ENCODE peak calls at places on chromosomes 4 and X, in four cellular contexts. L is HepG2, U is GM23338, F is K562. T is an unnamed sample. For H4K20me1, the result is how much of the 10 kb centered on the place peaks cover.

GRCh38 chr4:152591876-152592275 is 56.0 kb upstream of the FBXW7 start:
- DNase-seq in L (no peak), U (no peak), F (no peak), T (no peak)

GRCh38 chr4:186304216-186304615 is 38.2 kb downstream of the F11 start:
- DNase-seq in L (no peak), U (no peak), F (no peak), T (no peak)

GRCh38 chr4:34170941-34171340 is 2073.4 kb downstream of the ARAP2 start:
- DNase-seq in L (no peak), U (no peak), F (no peak), T (no peak)

GRCh38 chrX:18543738-18544137 is 118.3 kb downstream of the CDKL5 start:
- DNase-seq in L (no peak), U (no peak), F (no peak), T (no peak)

GRCh38 chr4:10567766-10568165 is 110.5 kb upstream of the ZNF518B start:
- DNase-seq in L (no peak), U (peak), F (no peak), T (no peak)

GRCh38 chrX:39721570-39722279 is 376.0 kb downstream of the BCOR start:
- DNase-seq in L (no peak), U (no peak), F (no peak), T (no peak)

GRCh38 chr4:621296-622070 is 3.9 kb upstream of the PDE6B start:
- DNase-seq in L (no peak), U (no peak), F (no peak), T (no peak)

GRCh38 chrX:11341274-11342256 is 48.4 kb downstream of the AMELX start:
- DNase-seq in L (no peak), U (no peak), F (peak), T (no peak)

GRCh38 chrX:134006484-134007161 is 21.2 kb upstream of the GPC3 start:
- DNase-seq in L (peak), U (no peak), F (no peak), T (no peak)

GRCh38 chrX:45768666-45769065 is 568.0 kb upstream of the DIPK2B start:
- DNase-seq in L (no peak), U (no peak), F (no peak), T (no peak)

GRCh38 chr4:140579278-140579677 is 10.5 kb upstream of the UCP1 start:
- DNase-seq in L (no peak), U (peak), F (no peak), T (no peak)

GRCh38 chrX:22300130-22300529 is 27.4 kb downstream of the CBLL2 start:
- DNase-seq in L (no peak), U (no peak), F (no peak), T (peak)

GRCh38 chr4:159298502-159298901 is 195.6 kb downstream of the RAPGEF2 start:
- DNase-seq in L (no peak), U (no peak), F (no peak), T (no peak)

GRCh38 chr4:129403848-129404247 is 307.9 kb downstream of the C4orf33 start:
- DNase-seq in L (no peak), U (no peak), F (no peak), T (no peak)

GRCh38 chrX:97057349-97057909 is 173.7 kb downstream of the RPA4 start:
- DNase-seq in L (no peak), U (no peak), F (no peak), T (no peak)

GRCh38 chrX:13666836-13667235 is 13.9 kb downstream of the TCEANC start:
- DNase-seq in L (no peak), U (no peak), F (no peak), T (no peak)

GRCh38 chr4:51868449-51868847 is 25.5 kb downstream of the DCUN1D4 start:
- DNase-seq in L (no peak), U (no peak), F (no peak), T (no peak)

GRCh38 chr4:75940692-75941253 is at the start of gene NAAA:
- DNase-seq in L (peak), U (peak), F (peak), T (peak)

GRCh38 chr4:1490011-1490905 is 84.0 kb upstream of the NKX1-1 start:
- DNase-seq in L (no peak), U (no peak), F (no peak), T (no peak)

GRCh38 chr4:159069922-159070321 is 33.0 kb upstream of the RAPGEF2 start:
- DNase-seq in L (no peak), U (no peak), F (no peak), T (no peak)

GRCh38 chrX:11355259-11355909 is 62.2 kb downstream of the AMELX start:
- DNase-seq in L (no peak), U (no peak), F (no peak), T (no peak)

GRCh38 chrX:81259714-81260395 is 58.0 kb downstream of the SH3BGRL start:
- DNase-seq in L (no peak), U (no peak), F (no peak), T (no peak)
- H4K20me1 ChIP-seq in L (under half), U (under half), F (under half), T (under half)

GRCh38 chr4:155523358-155523757 is 143.3 kb upstream of the GUCY1A1 start:
- DNase-seq in L (no peak), U (no peak), F (no peak), T (no peak)
- TF ChIP-seq POLR2AphosphoS5 in L (no peak), U (no peak), F (no peak), T (no peak)

DNA sequence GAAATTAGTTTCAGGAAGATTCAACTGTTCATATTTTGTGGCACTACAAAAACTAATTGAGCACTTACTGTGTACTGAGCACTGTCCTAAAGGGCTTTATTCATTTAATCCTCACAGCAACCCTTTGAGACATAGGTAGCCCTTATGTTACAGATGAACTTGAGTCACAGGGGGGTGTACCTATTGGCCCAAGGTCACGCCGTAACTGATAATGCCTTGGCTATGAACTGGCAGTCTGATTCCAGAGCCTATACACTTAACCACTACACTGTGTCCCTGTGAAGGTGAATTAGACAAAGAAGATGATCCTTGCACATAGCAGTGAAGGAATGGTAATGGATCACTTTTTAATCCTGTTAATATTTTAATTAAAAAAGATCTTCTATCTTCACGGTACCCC is 12.0 kb downstream of the TMEM165 start:
- DNase-seq in L (no peak), U (no peak), F (no peak), T (no peak)
- H4K20me1 ChIP-seq in L (under half), U (half or more), F (under half), T (under half)

GRCh38 chr4:184537269-184538022 is 63.1 kb upstream of the IRF2 start:
- DNase-seq in L (peak), U (peak), F (peak), T (peak)
- TF ChIP-seq POLR2AphosphoS5 in L (peak), U (peak), F (peak), T (peak)

GRCh38 chr4:3363411-3364141 is 70.8 kb downstream of the RGS12 start:
- DNase-seq in L (no peak), U (no peak), F (no peak), T (no peak)
- H4K20me1 ChIP-seq in L (under half), U (under half), F (under half), T (under half)

GRCh38 chrX:100731441-100732281 is at the start of gene SYTL4:
- DNase-seq in L (no peak), U (peak), F (peak), T (peak)
- TF ChIP-seq POLR2AphosphoS5 in L (no peak), U (no peak), F (no peak), T (no peak)